ENCODE peak calls at places on chromosomes 2 and 18, in six cellular contexts. One of them, this sample, is unnamed.

GRCh38 chr2:5946210-5947118 is 254.3 kb downstream of the SOX11 start:
- DNase-seq in SHP77: no peak
- DNase-seq in Daoy: no peak
- DNase-seq in activated CD8-positive, alpha-beta memory T cell treated with anti-CD3 and anti-CD28 coated beads for 4 hours: no peak
- DNase-seq in cardiac muscle cell: no peak
- DNase-seq in tibial artery: no peak
- DNase-seq in this sample: no peak

GRCh38 chr2:10405441-10405840 is 42.7 kb downstream of the ODC1 start:
- DNase-seq in activated CD8-positive, alpha-beta memory T cell treated with anti-CD3 and anti-CD28 coated beads for 4 hours: no peak
- DNase-seq in cardiac muscle cell: no peak
- DNase-seq in tibial artery: peak
- DNase-seq in SHP77: no peak
- DNase-seq in Daoy: peak
- DNase-seq in this sample: no peak

GRCh38 chr18:62187543-62188378 is 706 bp downstream of the RELCH start:
- DNase-seq in Daoy: no peak
- DNase-seq in tibial artery: peak
- DNase-seq in activated CD8-positive, alpha-beta memory T cell treated with anti-CD3 and anti-CD28 coated beads for 4 hours: no peak
- DNase-seq in SHP77: no peak
- DNase-seq in cardiac muscle cell: peak
- DNase-seq in this sample: no peak

GRCh38 chr18:48879008-48879431 is 71.7 kb downstream of the SMAD7 start:
- DNase-seq in cardiac muscle cell: no peak
- DNase-seq in activated CD8-positive, alpha-beta memory T cell treated with anti-CD3 and anti-CD28 coated beads for 4 hours: no peak
- DNase-seq in SHP77: no peak
- DNase-seq in tibial artery: no peak
- DNase-seq in Daoy: no peak
- DNase-seq in this sample: no peak

GRCh38 chr2:82258151-82258550 is 1953.6 kb upstream of the LRRTM1 start:
- DNase-seq in tibial artery: no peak
- DNase-seq in cardiac muscle cell: no peak
- DNase-seq in Daoy: no peak
- DNase-seq in SHP77: no peak
- DNase-seq in activated CD8-positive, alpha-beta memory T cell treated with anti-CD3 and anti-CD28 coated beads for 4 hours: no peak
- DNase-seq in this sample: no peak

GRCh38 chr18:7290077-7290476 is 59.2 kb downstream of the LRRC30 start:
- DNase-seq in cardiac muscle cell: no peak
- DNase-seq in Daoy: no peak
- DNase-seq in tibial artery: no peak
- DNase-seq in SHP77: no peak
- DNase-seq in activated CD8-positive, alpha-beta memory T cell treated with anti-CD3 and anti-CD28 coated beads for 4 hours: no peak
- DNase-seq in this sample: no peak

GRCh38 chr18:23992119-23992940 is 22.2 kb upstream of the TTC39C start:
- DNase-seq in SHP77: no peak
- DNase-seq in Daoy: peak
- DNase-seq in tibial artery: no peak
- DNase-seq in activated CD8-positive, alpha-beta memory T cell treated with anti-CD3 and anti-CD28 coated beads for 4 hours: no peak
- DNase-seq in cardiac muscle cell: no peak
- DNase-seq in this sample: no peak

GRCh38 chr2:106116248-106116647 is 77.9 kb downstream of the UXS1 start:
- DNase-seq in Daoy: no peak
- DNase-seq in activated CD8-positive, alpha-beta memory T cell treated with anti-CD3 and anti-CD28 coated beads for 4 hours: no peak
- DNase-seq in SHP77: no peak
- DNase-seq in cardiac muscle cell: no peak
- DNase-seq in tibial artery: no peak
- DNase-seq in this sample: no peak

GRCh38 chr2:109247340-109247739 is 118.3 kb downstream of the SH3RF3 start:
- DNase-seq in cardiac muscle cell: no peak
- DNase-seq in Daoy: no peak
- DNase-seq in tibial artery: no peak
- DNase-seq in activated CD8-positive, alpha-beta memory T cell treated with anti-CD3 and anti-CD28 coated beads for 4 hours: no peak
- DNase-seq in SHP77: no peak
- DNase-seq in this sample: no peak

GRCh38 chr2:50515638-50516037 is 516.3 kb downstream of the NRXN1 start:
- DNase-seq in cardiac muscle cell: no peak
- DNase-seq in Daoy: no peak
- DNase-seq in tibial artery: no peak
- DNase-seq in SHP77: no peak
- DNase-seq in activated CD8-positive, alpha-beta memory T cell treated with anti-CD3 and anti-CD28 coated beads for 4 hours: no peak
- DNase-seq in this sample: no peak

GRCh38 chr2:138771534-138771933 is 8.7 kb downstream of the NXPH2 start:
- DNase-seq in SHP77: no peak
- DNase-seq in activated CD8-positive, alpha-beta memory T cell treated with anti-CD3 and anti-CD28 coated beads for 4 hours: no peak
- DNase-seq in Daoy: no peak
- DNase-seq in cardiac muscle cell: no peak
- DNase-seq in tibial artery: no peak
- DNase-seq in this sample: no peak

GRCh38 chr2:65278450-65279030 is 50.9 kb downstream of the ACTR2 start:
- DNase-seq in Daoy: peak
- DNase-seq in tibial artery: no peak
- DNase-seq in activated CD8-positive, alpha-beta memory T cell treated with anti-CD3 and anti-CD28 coated beads for 4 hours: no peak
- DNase-seq in cardiac muscle cell: peak
- DNase-seq in SHP77: no peak
- DNase-seq in this sample: no peak

GRCh38 chr2:46663614-46664013 is 184.2 kb downstream of the TMEM247 start:
- DNase-seq in activated CD8-positive, alpha-beta memory T cell treated with anti-CD3 and anti-CD28 coated beads for 4 hours: no peak
- DNase-seq in cardiac muscle cell: no peak
- DNase-seq in Daoy: peak
- DNase-seq in tibial artery: no peak
- DNase-seq in SHP77: no peak
- DNase-seq in this sample: no peak

This sample was measured in NCI-H2107.